ENCODE peak calls at places on chromosomes 11 and 22, in four cellular contexts. Q is pancreas, D is lower lobe of right lung, N is mesenchymal stem cell. H is an unnamed sample.

GRCh38 chr11:15580775-15581095 is 466.0 kb downstream of the INSC start:
- DNase-seq in Q (no peak), D (no peak), N (no peak), H (no peak)

GRCh38 chr22:38180841-38181452 is 683 bp downstream of the PLA2G6 start:
- DNase-seq in Q (no peak), D (peak), N (no peak), H (peak)

GRCh38 chr11:64015935-64016468 is 19.7 kb upstream of the FLRT1 start:
- DNase-seq in Q (no peak), D (no peak), N (no peak), H (no peak)

GRCh38 chr22:20038574-20038973 is 17.7 kb downstream of the TANGO2 start:
- DNase-seq in Q (no peak), D (no peak), N (no peak), H (no peak)

GRCh38 chr11:8239056-8239455 is 24.6 kb downstream of the LMO1 start:
- DNase-seq in Q (no peak), D (no peak), N (no peak), H (no peak)

GRCh38 chr11:557328-558132 is 3.0 kb downstream of the LMNTD2 start:
- DNase-seq in Q (no peak), D (no peak), N (no peak), H (no peak)

GRCh38 chr11:112401036-112401769 is 140.5 kb upstream of the PLET1 start:
- DNase-seq in Q (no peak), D (no peak), N (no peak), H (no peak)

GRCh38 chr22:23054531-23055257 is 15.6 kb upstream of the GNAZ start:
- DNase-seq in Q (no peak), D (no peak), N (no peak), H (no peak)

GRCh38 chr11:15073361-15074205 is at the start of gene CALCB:
- DNase-seq in Q (peak), D (peak), N (no peak), H (no peak)

GRCh38 chr11:115806056-115806455 is 301.8 kb upstream of the CADM1 start:
- DNase-seq in Q (no peak), D (no peak), N (no peak), H (no peak)

GRCh38 chr11:2150206-2150847 is 10.7 kb downstream of the INS start:
- DNase-seq in Q (no peak), D (no peak), N (peak), H (no peak)

GRCh38 chr11:65646921-65647701 is 9.2 kb downstream of the SIPA1 start:
- DNase-seq in Q (peak), D (peak), N (peak), H (peak)

GRCh38 chr22:38921801-38922200 is 35.6 kb upstream of the APOBEC3A start:
- DNase-seq in Q (no peak), D (no peak), N (no peak), H (no peak)

GRCh38 chr11:3669128-3669527 is 2.1 kb downstream of the CHRNA10 start:
- DNase-seq in Q (no peak), D (no peak), N (no peak), H (no peak)

GRCh38 chr11:73295259-73295995 is 12.6 kb upstream of the ARHGEF17 start:
- DNase-seq in Q (peak), D (peak), N (peak), H (peak)

GRCh38 chr22:49602481-49602880 is 225.2 kb downstream of the BRD1 start:
- DNase-seq in Q (no peak), D (peak), N (no peak), H (no peak)

GRCh38 chr22:45952151-45952550 is 24.8 kb downstream of the WNT7B start:
- DNase-seq in Q (no peak), D (no peak), N (no peak), H (no peak)

GRCh38 chr22:42754658-42755057 is 34.0 kb upstream of the A4GALT start:
- DNase-seq in Q (peak), D (no peak), N (no peak), H (no peak)

GRCh38 chr11:12813371-12814225 is 139.4 kb downstream of the TEAD1 start:
- DNase-seq in Q (no peak), D (no peak), N (peak), H (no peak)

GRCh38 chr11:112999518-112999917 is 38.3 kb downstream of the NCAM1 start:
- DNase-seq in Q (no peak), D (no peak), N (no peak), H (no peak)

GRCh38 chr11:5242933-5243844 is 6.5 kb downstream of the HBG1 start:
- DNase-seq in Q (no peak), D (no peak), N (no peak), H (no peak)

GRCh38 chr11:61007383-61007970 is 36.0 kb downstream of the CD6 start:
- DNase-seq in Q (peak), D (no peak), N (no peak), H (no peak)

GRCh38 chr11:12802418-12803085 is 128.3 kb downstream of the TEAD1 start:
- DNase-seq in Q (peak), D (peak), N (peak), H (no peak)

GRCh38 chr11:111438846-111439520 is 59.9 kb upstream of the POU2AF1 start:
- DNase-seq in Q (no peak), D (no peak), N (no peak), H (no peak)

GRCh38 chr11:6943131-6943530 is 16.9 kb downstream of the ZNF215 start:
- DNase-seq in Q (no peak), D (no peak), N (no peak), H (no peak)

GRCh38 chr22:48945621-48946458 is 881.8 kb downstream of the BRD1 start:
- DNase-seq in Q (no peak), D (no peak), N (no peak), H (no peak)

GRCh38 chr11:43802509-43802908 is 78.1 kb upstream of the ALKBH3 start:
- DNase-seq in Q (no peak), D (no peak), N (no peak), H (no peak)

GRCh38 chr22:32202539-32203180 is 2.2 kb downstream of the RFPL2 start:
- DNase-seq in Q (peak), D (peak), N (peak), H (no peak)

GRCh38 chr11:8256271-8257002 is 7.2 kb downstream of the LMO1 start:
- DNase-seq in Q (no peak), D (peak), N (no peak), H (no peak)

GRCh38 chr11:6402061-6402470 is 11.8 kb downstream of the SMPD1 start:
- DNase-seq in Q (no peak), D (no peak), N (no peak), H (no peak)

DNA sequence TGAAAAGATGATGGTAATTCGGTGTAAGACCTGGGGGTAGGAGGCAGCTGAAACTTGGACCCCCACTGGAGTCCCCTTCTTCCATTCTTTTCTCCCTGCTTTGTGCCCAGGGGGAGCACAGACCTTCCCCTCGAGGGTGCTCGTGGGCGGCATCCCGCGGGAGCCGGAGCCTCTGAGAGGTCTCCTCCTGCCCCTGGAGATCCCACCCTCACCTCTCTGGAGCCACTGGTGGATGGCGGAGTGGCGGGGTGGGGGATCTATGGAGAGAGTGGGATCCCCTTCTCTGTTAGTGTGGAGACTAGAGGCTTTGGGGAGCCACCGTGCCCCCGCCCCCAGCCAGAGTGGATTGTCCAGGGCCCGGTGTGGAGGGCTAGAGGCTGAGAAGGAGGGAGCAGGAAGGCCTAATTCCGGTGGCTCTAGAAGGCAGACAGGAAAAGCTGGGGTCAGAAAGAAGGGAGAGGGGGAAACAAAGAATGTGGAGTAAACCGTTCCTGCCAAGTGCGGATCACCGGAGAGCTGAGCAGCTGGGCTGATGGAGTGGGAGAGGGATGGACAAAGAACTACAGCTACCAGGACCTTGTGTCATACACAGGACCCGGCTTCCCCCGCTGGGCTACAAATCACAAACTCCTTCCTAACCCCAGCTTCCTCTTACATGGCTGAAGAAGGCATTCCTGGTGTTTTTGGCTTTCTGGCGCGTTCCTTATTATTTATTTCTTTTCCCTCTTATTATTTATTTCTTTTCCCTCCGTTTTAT is 41.9 kb downstream of the KCNJ1 start:
- DNase-seq in Q (no peak), D (no peak), N (no peak), H (no peak)
- H3K27ac ChIP-seq in Q (no peak), D (no peak), N (no peak), H (no peak)

DNA sequence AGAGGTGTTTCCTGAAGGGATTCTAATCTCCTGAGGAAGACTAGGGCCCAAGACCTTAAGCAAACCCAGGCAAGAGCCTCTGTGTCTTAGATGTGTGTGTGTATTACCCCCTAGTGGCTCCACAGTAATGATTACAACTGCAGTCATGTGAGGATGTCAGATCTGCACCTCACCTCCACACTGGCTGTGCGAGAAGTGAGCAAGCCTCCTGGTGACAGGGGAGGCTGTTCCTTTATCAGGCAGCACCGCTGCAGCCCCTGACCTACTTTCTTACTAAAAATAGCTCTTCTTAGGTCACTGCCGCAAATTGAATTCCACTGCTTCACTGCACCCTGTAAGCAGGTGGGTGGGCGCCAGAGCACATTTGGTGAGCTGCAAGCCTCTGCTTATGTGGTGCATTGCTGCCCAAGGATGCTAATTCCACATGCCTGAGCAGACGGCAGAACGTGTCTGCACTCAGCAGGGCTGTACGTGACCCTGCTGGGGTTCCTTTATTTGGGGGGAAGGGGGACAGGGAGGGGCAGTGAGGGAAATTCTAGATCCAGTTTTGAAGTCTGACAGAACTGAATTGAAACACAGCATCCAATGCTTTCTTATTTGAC is 112.4 kb downstream of the KCNC1 start:
- DNase-seq in Q (no peak), D (no peak), N (no peak), H (no peak)
- H3K27ac ChIP-seq in Q (no peak), D (no peak), N (no peak), H (no peak)

GRCh38 chr11:128568166-128568778 is 19.1 kb downstream of the ETS1 start:
- DNase-seq in Q (no peak), D (no peak), N (no peak), H (no peak)
- H3K27ac ChIP-seq in Q (no peak), D (peak), N (no peak), H (no peak)

DNA sequence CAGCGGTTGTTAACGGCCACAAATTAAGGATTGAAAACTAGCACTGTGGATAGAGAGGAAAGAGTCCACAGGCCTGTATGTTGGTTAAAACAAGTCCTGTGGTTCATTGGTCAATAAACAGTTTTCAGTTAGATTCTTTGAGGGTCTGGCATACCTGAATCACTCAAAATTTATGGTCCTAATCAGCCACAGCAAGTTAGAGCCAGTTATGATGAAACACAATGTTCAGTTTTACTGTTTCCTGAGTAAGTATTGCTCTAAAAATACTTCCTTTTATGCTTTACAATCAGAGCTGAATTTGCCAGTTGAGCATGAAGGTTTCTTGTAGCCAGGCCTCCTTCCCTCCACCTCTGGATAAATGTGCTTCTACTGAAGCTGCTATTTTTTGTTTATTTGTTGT is 12.9 kb upstream of the CAT start:
- DNase-seq in Q (no peak), D (no peak), N (no peak), H (no peak)
- H3K27ac ChIP-seq in Q (no peak), D (peak), N (peak), H (no peak)

GRCh38 chr11:130827697-130828377 is 88.4 kb downstream of the SNX19 start:
- DNase-seq in Q (peak), D (no peak), N (peak), H (no peak)

GRCh38 chr11:130830563-130830950 is 85.7 kb downstream of the SNX19 start:
- DNase-seq in Q (no peak), D (no peak), N (no peak), H (no peak)

GRCh38 chr11:130828741-130829140 is 87.5 kb downstream of the SNX19 start:
- DNase-seq in Q (no peak), D (no peak), N (no peak), H (no peak)

GRCh38 chr11:130831506-130832385 is 84.5 kb downstream of the SNX19 start:
- DNase-seq in Q (no peak), D (no peak), N (no peak), H (peak)

DNA sequence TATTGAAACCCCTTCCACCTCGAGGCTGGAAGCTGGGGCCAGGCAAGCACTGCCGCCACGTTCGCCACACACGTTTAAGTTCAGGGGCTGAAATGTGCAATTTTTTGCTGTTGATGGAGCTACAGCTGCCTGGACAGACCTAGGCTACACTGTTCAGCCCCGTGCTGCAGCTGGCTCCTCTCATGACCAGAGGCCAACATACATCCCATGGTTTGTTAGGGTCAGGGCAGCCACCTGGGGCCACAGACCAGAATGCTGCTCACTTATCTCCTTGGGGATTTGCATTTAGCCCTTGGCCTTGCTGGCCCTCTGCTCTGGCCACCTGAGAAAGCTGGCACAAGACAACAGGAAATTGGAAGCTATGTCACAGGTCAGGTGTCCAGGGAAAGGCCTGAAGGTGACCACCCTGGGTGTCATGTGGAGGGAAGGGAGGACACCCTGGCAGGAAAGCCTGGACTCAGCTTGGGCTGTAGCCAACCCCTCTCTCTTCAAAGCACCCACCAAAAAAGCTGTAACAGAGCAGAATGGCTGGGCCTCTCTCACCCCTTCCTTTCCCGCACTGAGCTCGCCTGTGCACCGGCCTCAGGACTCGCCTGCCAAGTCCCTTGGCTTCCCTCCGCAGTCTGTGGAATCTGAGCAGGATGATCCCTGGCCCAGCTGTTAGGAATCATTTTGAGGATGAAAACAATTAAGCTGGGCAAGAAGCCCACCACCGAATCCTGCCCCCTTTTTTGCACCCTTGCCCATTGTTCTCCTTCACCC is 86.3 kb downstream of the SNX19 start:
- DNase-seq in Q (no peak), D (no peak), N (no peak), H (no peak)
- H3K27ac ChIP-seq in Q (no peak), D (no peak), N (no peak), H (no peak)

DNA sequence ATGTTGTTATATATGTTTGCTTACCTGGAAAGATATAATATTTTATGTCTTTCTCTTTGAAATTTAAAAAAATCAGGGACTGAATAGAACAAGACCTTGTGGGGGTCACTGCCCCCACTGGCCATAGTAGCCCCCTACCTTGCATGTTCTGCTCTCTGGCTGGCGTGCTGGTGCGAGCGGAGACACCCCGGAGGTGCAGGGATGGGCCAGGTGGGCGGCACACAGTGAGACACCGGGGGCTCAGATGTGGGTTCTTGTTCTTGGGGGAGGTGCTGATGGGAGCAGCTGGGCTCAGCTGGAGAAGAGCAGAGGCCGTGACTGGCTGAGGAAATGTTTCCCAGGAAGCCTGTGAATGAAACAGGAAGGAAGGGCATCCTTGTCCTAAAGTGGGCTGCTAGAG is 20.2 kb downstream of the GAB4 start:
- DNase-seq in Q (no peak), D (no peak), N (no peak), H (no peak)
- H3K27ac ChIP-seq in Q (no peak), D (no peak), N (no peak), H (no peak)

GRCh38 chr22:28984482-28985158 is 77.0 kb downstream of the C22orf31 start:
- DNase-seq in Q (no peak), D (no peak), N (no peak), H (no peak)
- H3K27ac ChIP-seq in Q (no peak), D (peak), N (no peak), H (no peak)

GRCh38 chr11:66966351-66966750 is 8.2 kb upstream of the PC start:
- DNase-seq in Q (no peak), D (no peak), N (no peak), H (no peak)

GRCh38 chr11:66970808-66971442 is 4.2 kb upstream of the C11orf86 start:
- DNase-seq in Q (no peak), D (no peak), N (peak), H (no peak)

GRCh38 chr11:66970371-66970807 is 4.7 kb upstream of the C11orf86 start:
- DNase-seq in Q (no peak), D (no peak), N (no peak), H (no peak)

GRCh38 chr11:66969584-66970205 is 5.4 kb upstream of the C11orf86 start:
- DNase-seq in Q (no peak), D (no peak), N (peak), H (no peak)

DNA sequence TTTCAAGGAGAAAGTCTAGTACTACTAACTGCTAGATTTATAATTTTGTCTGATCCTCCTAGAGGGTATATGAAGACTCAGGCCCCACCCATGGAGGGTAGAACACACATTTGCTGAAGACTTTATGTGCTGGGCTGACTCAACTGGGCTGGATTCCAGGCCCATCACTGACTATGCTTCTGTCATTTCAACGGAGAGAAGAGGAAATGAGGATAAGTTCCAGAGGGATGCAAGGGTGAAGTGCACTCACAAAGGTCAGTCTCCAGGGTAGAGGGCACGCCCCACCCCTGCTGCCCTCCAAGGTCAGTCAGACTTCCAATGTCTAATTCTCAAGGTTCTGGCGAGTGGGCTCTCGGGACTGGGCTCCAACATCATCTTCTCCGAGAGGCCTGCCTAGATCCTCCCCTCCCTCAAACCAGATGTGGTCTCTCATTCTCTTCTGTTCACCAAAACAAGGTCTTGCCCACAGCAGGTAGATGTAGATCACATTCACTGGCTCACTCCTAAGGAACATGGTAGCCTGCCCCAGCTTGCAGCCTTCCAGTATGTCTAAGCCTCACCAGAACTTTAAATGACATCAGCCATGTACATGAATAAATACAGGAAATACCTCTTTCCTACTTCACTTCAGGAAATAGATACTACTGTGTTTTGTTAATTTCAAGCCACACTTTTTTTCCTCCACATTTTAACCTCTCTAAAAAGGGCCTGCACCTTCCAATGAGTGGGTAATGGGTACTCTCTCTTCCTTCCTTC is 7.3 kb upstream of the C11orf86 start:
- DNase-seq in Q (no peak), D (no peak), N (peak), H (no peak)
- H3K27ac ChIP-seq in Q (no peak), D (no peak), N (no peak), H (no peak)

GRCh38 chr11:127649071-127649470 is 648.5 kb upstream of the KIRREL3 start:
- DNase-seq in Q (no peak), D (no peak), N (no peak), H (no peak)
- H3K27ac ChIP-seq in Q (no peak), D (no peak), N (no peak), H (no peak)

DNA sequence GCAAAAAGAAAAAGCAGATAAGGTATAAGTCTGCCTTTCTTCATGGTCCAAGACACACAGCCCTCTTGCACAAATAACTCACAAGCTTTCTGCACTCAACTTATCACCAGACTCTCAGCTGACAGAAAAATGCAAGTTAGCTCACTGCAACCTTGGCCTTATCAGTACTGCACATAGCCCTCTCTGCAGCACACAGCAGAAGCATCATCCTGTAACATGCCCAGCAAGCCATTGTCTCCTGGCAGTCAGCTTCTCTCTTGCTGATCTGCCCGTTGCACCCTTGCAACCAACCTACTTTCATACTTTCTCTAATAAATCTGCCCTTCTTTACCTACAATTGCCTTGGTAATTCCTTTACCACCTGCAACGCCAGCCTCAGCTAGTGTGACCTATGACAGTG is 5.8 kb downstream of the ZBTB44 start:
- DNase-seq in Q (no peak), D (no peak), N (no peak), H (no peak)
- H3K27ac ChIP-seq in Q (no peak), D (no peak), N (no peak), H (no peak)

H was measured in substantia nigra.